ENCODE peak calls at places on chromosomes 6 and 20, in nine cellular contexts. One of them, this sample, is unnamed.
A peak's percentile ranks its signal among the peaks of the same experiment; 100 is the strongest.

GRCh38 chr6:81772741-81773140 is 20.3 kb upstream of the TENT5A start:
- DNase-seq in KG1: no peak
- DNase-seq in dermis blood vessel endothelial cell: no peak
- DNase-seq in PC-9: peak; percentile 22
- DNase-seq in ACHN: peak; percentile 14
- DNase-seq in kidney glomerular epithelial cell: no peak
- DNase-seq in HFFc6: peak; percentile 86
- DNase-seq in RKO: no peak
- DNase-seq in effector memory CD4-positive, alpha-beta T cell: no peak
- DNase-seq in this sample: peak; percentile 34

GRCh38 chr20:18314786-18315406 is 26.6 kb downstream of the ZNF133 start:
- DNase-seq in KG1: no peak
- DNase-seq in PC-9: peak; percentile 6
- DNase-seq in RKO: peak; percentile 91
- DNase-seq in HFFc6: peak; percentile 91
- DNase-seq in kidney glomerular epithelial cell: no peak
- DNase-seq in effector memory CD4-positive, alpha-beta T cell: no peak
- DNase-seq in ACHN: peak; percentile 7
- DNase-seq in dermis blood vessel endothelial cell: no peak
- DNase-seq in this sample: no peak

GRCh38 chr20:48912065-48912464 is 9.4 kb upstream of the ARFGEF2 start:
- DNase-seq in PC-9: no peak
- DNase-seq in effector memory CD4-positive, alpha-beta T cell: no peak
- DNase-seq in HFFc6: no peak
- DNase-seq in kidney glomerular epithelial cell: no peak
- DNase-seq in ACHN: no peak
- DNase-seq in KG1: no peak
- DNase-seq in dermis blood vessel endothelial cell: no peak
- DNase-seq in RKO: no peak
- DNase-seq in this sample: no peak

GRCh38 chr20:32906200-32906599 is 47.5 kb downstream of the EFCAB8 start:
- DNase-seq in kidney glomerular epithelial cell: no peak
- DNase-seq in RKO: no peak
- DNase-seq in HFFc6: no peak
- DNase-seq in KG1: no peak
- DNase-seq in ACHN: no peak
- DNase-seq in PC-9: no peak
- DNase-seq in effector memory CD4-positive, alpha-beta T cell: no peak
- DNase-seq in dermis blood vessel endothelial cell: no peak
- DNase-seq in this sample: no peak

GRCh38 chr6:46191961-46192360 is 21.2 kb upstream of the ENPP5 start:
- DNase-seq in HFFc6: peak; percentile 52
- DNase-seq in ACHN: peak; percentile 31
- DNase-seq in effector memory CD4-positive, alpha-beta T cell: no peak
- DNase-seq in KG1: no peak
- DNase-seq in kidney glomerular epithelial cell: peak; percentile 79
- DNase-seq in dermis blood vessel endothelial cell: no peak
- DNase-seq in RKO: peak; percentile 22
- DNase-seq in PC-9: no peak
- DNase-seq in this sample: no peak

GRCh38 chr20:51703446-51704287 is 64.5 kb downstream of the ATP9A start:
- DNase-seq in RKO: no peak
- DNase-seq in KG1: no peak
- DNase-seq in PC-9: no peak
- DNase-seq in kidney glomerular epithelial cell: peak; percentile 75
- DNase-seq in dermis blood vessel endothelial cell: no peak
- DNase-seq in effector memory CD4-positive, alpha-beta T cell: no peak
- DNase-seq in ACHN: peak; percentile 26
- DNase-seq in HFFc6: no peak
- DNase-seq in this sample: no peak

GRCh38 chr6:32188381-32189081 is 1.5 kb downstream of the PBX2 start:
- DNase-seq in ACHN: no peak
- DNase-seq in RKO: no peak
- DNase-seq in PC-9: no peak
- DNase-seq in effector memory CD4-positive, alpha-beta T cell: no peak
- DNase-seq in KG1: no peak
- DNase-seq in kidney glomerular epithelial cell: no peak
- DNase-seq in dermis blood vessel endothelial cell: peak; percentile 50
- DNase-seq in HFFc6: peak; percentile 14
- DNase-seq in this sample: no peak

GRCh38 chr6:147508073-147508870 is at the start of gene SAMD5:
- DNase-seq in dermis blood vessel endothelial cell: peak; percentile 70
- DNase-seq in HFFc6: peak; percentile 4
- DNase-seq in RKO: peak; percentile 59
- DNase-seq in kidney glomerular epithelial cell: peak; percentile 39
- DNase-seq in PC-9: peak; percentile 70
- DNase-seq in effector memory CD4-positive, alpha-beta T cell: no peak
- DNase-seq in KG1: no peak
- DNase-seq in ACHN: peak; percentile 53
- DNase-seq in this sample: no peak

GRCh38 chr6:43913388-43914271 is 143.6 kb downstream of the VEGFA start:
- DNase-seq in kidney glomerular epithelial cell: peak; percentile 16
- DNase-seq in KG1: no peak
- DNase-seq in RKO: peak; percentile 15
- DNase-seq in dermis blood vessel endothelial cell: peak; percentile 32
- DNase-seq in effector memory CD4-positive, alpha-beta T cell: no peak
- DNase-seq in HFFc6: peak; percentile 11
- DNase-seq in PC-9: no peak
- DNase-seq in ACHN: no peak
- DNase-seq in this sample: no peak

This sample was measured in SIG-M5.